ENCODE peak calls at places on chromosomes 13 and 19, in six cellular contexts. Q is AG04450; C is tibial nerve; O is CD4-positive, alpha-beta T cell; K is keratinocyte; N is heart right ventricle. E is an unnamed sample.

GRCh38 chr19:40681039-40681438 is 9.4 kb downstream of the NUMBL start:
- DNase-seq in N (no peak), K (no peak), Q (no peak), C (no peak), O (no peak), E (no peak)

GRCh38 chr19:39045506-39045905 is 13.2 kb upstream of the FBXO27 start:
- DNase-seq in Q (no peak), K (no peak), C (no peak), N (no peak), O (no peak), E (no peak)

GRCh38 chr19:52667972-52668371 is 29.8 kb upstream of the ZNF83 start:
- DNase-seq in C (no peak), K (no peak), Q (no peak), N (no peak), O (no peak), E (no peak)

GRCh38 chr13:73059460-73060250 is 850 bp downstream of the KLF5 start:
- DNase-seq in N (peak; percentile 55), O (peak; percentile 19), C (no peak), K (no peak), Q (no peak), E (no peak)

GRCh38 chr13:29908917-29909755 is 58.7 kb upstream of the UBL3 start:
- DNase-seq in Q (no peak), K (no peak), N (no peak), O (no peak), C (no peak), E (no peak)

GRCh38 chr19:33796164-33797100 is at the start of gene KCTD15:
- DNase-seq in N (peak; percentile 51), C (no peak), O (no peak), K (no peak), Q (no peak), E (no peak)

GRCh38 chr13:108226184-108226583 is 8.0 kb downstream of the ABHD13 start:
- DNase-seq in Q (no peak), K (no peak), O (no peak), C (no peak), N (no peak), E (no peak)

GRCh38 chr13:46759861-46760260 is 37.1 kb downstream of the ESD start:
- DNase-seq in N (no peak), Q (no peak), C (no peak), K (no peak), O (no peak), E (no peak)

GRCh38 chr13:91722267-91722884 is 324.0 kb downstream of the GPC5 start:
- DNase-seq in Q (no peak), O (no peak), N (no peak), K (no peak), C (no peak), E (no peak)

GRCh38 chr13:75226092-75226491 is 255.9 kb downstream of the TBC1D4 start:
- DNase-seq in N (no peak), K (no peak), C (no peak), O (no peak), Q (no peak), E (no peak)

GRCh38 chr19:37467608-37468090 is 405 bp upstream of the ZNF569 start:
- DNase-seq in K (no peak), Q (no peak), N (no peak), C (no peak), O (no peak), E (no peak)

GRCh38 chr13:29503041-29503837 is 92.2 kb downstream of the SLC7A1 start:
- DNase-seq in C (no peak), Q (no peak), N (no peak), O (no peak), K (no peak), E (no peak)

GRCh38 chr19:41426116-41426841 is 895 bp downstream of the B3GNT8 start:
- DNase-seq in N (no peak), K (no peak), C (no peak), Q (no peak), O (no peak), E (no peak)

GRCh38 chr13:65744761-65745160 is 1485.4 kb downstream of the PCDH9 start:
- DNase-seq in Q (peak; percentile 26), N (no peak), C (no peak), K (no peak), O (no peak), E (no peak)

GRCh38 chr19:2048959-2049740 is 1.9 kb downstream of the MKNK2 start:
- DNase-seq in K (no peak), Q (no peak), C (no peak), O (no peak), N (no peak), E (no peak)

GRCh38 chr13:46593403-46593802 is 40.4 kb downstream of the LRCH1 start:
- DNase-seq in O (peak; percentile 7), C (no peak), Q (no peak), K (no peak), N (no peak), E (no peak)

GRCh38 chr19:39038098-39038497 is 5.7 kb upstream of the FBXO27 start:
- DNase-seq in N (no peak), Q (no peak), O (no peak), C (no peak), K (no peak), E (no peak)

GRCh38 chr19:32977269-32977668 is 5.2 kb downstream of the FAAP24 start:
- DNase-seq in C (no peak), O (no peak), N (no peak), K (no peak), Q (no peak), E (no peak)

GRCh38 chr13:44815507-44816074 is 173.7 kb downstream of the NUFIP1 start:
- DNase-seq in C (peak; percentile 22), K (peak; percentile 66), N (no peak), O (no peak), Q (peak; percentile 92), E (no peak)

GRCh38 chr13:113369189-113369588 is 5.3 kb upstream of the GRTP1 start:
- DNase-seq in N (no peak), O (no peak), Q (no peak), K (no peak), C (no peak), E (no peak)

GRCh38 chr13:44465318-44465717 is 91.7 kb downstream of the SERP2 start:
- DNase-seq in N (no peak), C (no peak), O (no peak), Q (no peak), K (no peak), E (no peak)

GRCh38 chr19:42091300-42092266 is 15.6 kb downstream of the ZNF574 start:
- DNase-seq in O (no peak), Q (no peak), N (no peak), K (no peak), C (no peak), E (no peak)

GRCh38 chr13:92137519-92137918 is 739.1 kb downstream of the GPC5 start:
- DNase-seq in O (no peak), C (no peak), N (no peak), Q (no peak), K (no peak), E (no peak)

GRCh38 chr19:3589439-3589838 is 4.2 kb downstream of the GIPC3 start:
- DNase-seq in O (no peak), N (no peak), K (no peak), Q (no peak), C (no peak), E (no peak)

GRCh38 chr19:57978586-57979289 is 4.4 kb upstream of the C19orf18 start:
- DNase-seq in K (no peak), O (no peak), Q (no peak), C (no peak), N (no peak), E (no peak)

GRCh38 chr13:97858161-97858560 is 95.3 kb upstream of the IPO5 start:
- DNase-seq in O (no peak), C (no peak), N (no peak), Q (no peak), K (no peak), E (no peak)

GRCh38 chr13:32178763-32179162 is 136.4 kb downstream of the ZAR1L start:
- DNase-seq in O (no peak), N (no peak), C (no peak), Q (no peak), K (no peak), E (no peak)

GRCh38 chr19:2355168-2356035 is 4.7 kb upstream of the TMPRSS9 start:
- DNase-seq in K (no peak), C (no peak), O (no peak), Q (no peak), N (no peak), E (no peak)

DNA sequence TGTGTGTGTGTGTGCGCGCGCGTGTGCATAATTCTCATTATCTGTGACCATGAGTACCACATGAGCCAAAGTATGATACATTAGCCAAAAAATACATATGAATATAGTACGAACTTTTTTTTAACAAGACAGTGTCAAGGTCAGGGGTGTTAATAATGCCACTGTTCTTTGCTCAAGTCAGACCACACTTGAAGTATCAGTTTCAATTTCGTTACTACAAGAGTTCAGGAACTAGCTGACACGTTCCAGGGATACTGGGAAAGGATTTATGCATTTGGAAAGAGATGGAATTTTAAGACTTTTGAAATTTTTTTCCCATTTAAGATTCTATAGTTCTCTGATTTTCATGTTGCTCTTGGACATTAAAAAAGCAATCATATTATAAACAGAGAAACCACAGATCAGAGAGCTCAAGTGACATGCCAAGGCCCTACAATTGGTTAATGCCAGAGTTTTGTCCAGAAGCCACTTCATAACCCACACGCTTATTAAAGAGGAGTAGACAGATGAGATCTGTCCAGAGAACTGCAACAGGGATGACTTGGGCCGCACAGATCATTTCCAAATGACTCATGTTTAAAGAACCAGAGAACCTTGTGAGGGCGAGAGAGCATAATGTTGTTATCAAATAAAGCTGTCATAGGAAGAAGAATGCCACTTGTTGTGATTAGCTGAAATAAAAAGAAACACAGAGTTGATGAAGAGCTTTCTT is 718.8 kb upstream of the SGCG start:
- DNase-seq in Q (no peak), O (no peak), K (no peak), C (no peak), N (no peak), E (no peak)
- H3K27ac ChIP-seq in Q (no peak overlapping the region), O (no peak overlapping the region), K (no peak overlapping the region), C (peak overlapping the region; percentile 42), N (peak overlapping the region; percentile 41), E (peak overlapping the region; percentile 65)

DNA sequence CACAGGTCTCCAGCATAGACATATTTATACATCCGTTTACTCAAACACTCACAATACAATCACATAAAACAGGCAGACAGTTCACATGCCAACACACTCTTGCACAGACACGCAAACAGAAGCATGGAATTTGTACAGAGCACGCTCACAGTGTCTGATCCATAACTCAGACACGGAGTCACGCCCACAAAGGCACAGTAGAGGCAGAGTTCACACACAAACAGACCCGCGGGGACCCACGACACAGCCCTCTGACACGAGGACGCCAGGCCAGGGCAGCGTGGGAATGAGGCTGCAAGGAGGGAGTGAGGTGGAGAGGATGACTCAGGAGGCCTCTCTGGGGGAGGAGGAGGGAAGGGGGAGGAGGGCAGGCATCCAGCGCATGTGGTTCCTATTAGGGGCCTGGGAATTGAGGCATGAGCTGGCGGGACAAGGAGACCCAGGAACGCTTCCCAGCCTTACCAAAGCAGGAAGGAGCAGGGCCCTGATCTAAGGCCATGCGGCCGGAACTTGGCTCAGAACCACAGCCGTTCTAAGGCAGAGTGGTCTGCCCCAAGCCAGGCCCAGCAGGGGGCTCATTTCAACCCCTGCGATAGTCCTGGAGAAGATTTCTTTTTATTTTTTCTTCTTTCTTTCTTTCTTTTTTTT is 9.1 kb upstream of the OLFM2 start:
- DNase-seq in K (no peak), N (peak; percentile 86), O (no peak), Q (peak; percentile 97), C (peak; percentile 91), E (peak; percentile 91)
- TF ChIP-seq CTCF in K (no peak), N (peak; percentile 49), O (no peak), Q (peak; percentile 42), C (no peak), E (no peak)

GRCh38 chr19:45782162-45782623 is at the start of gene DMPK:
- DNase-seq in O (no peak), N (peak; percentile 76), C (no peak), K (no peak), Q (no peak), E (no peak)
- H3K27ac ChIP-seq in O (no peak within 1 kb of the TSS), N (peak within 1 kb of the TSS; percentile 85), C (peak within 1 kb of the TSS; percentile 89), K (no peak within 1 kb of the TSS), Q (peak within 1 kb of the TSS; percentile 94), E (peak within 1 kb of the TSS; percentile 92)

GRCh38 chr13:26656919-26657318 is 99.4 kb downstream of the WASF3 start:
- DNase-seq in O (no peak), K (no peak), Q (peak; percentile 68), C (no peak), N (no peak), E (no peak)
- TF ChIP-seq CTCF in O (no peak), K (no peak), Q (peak; percentile 66), C (no peak), N (peak; percentile 40), E (no peak)

E was measured in coronary artery.